ENCODE peak calls at places on chromosomes 5 and 9, in five cellular contexts. One of them, this sample, is unnamed.

GRCh38 chr5:55418994-55419991 is 111.5 kb downstream of the MTREX start:
- DNase-seq in PC-9: no peak
- DNase-seq in cardiac muscle cell: peak
- DNase-seq in SK-N-SH: no peak
- DNase-seq in AG04449: no peak
- DNase-seq in this sample: peak

GRCh38 chr5:179140293-179140692 is 80.1 kb downstream of the ZNF354C start:
- DNase-seq in SK-N-SH: no peak
- DNase-seq in AG04449: no peak
- DNase-seq in cardiac muscle cell: no peak
- DNase-seq in PC-9: no peak
- DNase-seq in this sample: no peak

GRCh38 chr9:112042769-112043168 is 132.3 kb downstream of the SUSD1 start:
- DNase-seq in PC-9: no peak
- DNase-seq in cardiac muscle cell: no peak
- DNase-seq in SK-N-SH: no peak
- DNase-seq in AG04449: no peak
- DNase-seq in this sample: no peak

GRCh38 chr5:122942164-122942914 is 94.2 kb downstream of the PPIC start:
- DNase-seq in SK-N-SH: no peak
- DNase-seq in cardiac muscle cell: no peak
- DNase-seq in AG04449: no peak
- DNase-seq in PC-9: no peak
- DNase-seq in this sample: peak

GRCh38 chr5:20262896-20263295 is 274.9 kb upstream of the CDH18 start:
- DNase-seq in cardiac muscle cell: no peak
- DNase-seq in PC-9: no peak
- DNase-seq in SK-N-SH: no peak
- DNase-seq in AG04449: no peak
- DNase-seq in this sample: no peak

GRCh38 chr9:125492719-125493118 is 214.3 kb downstream of the MAPKAP1 start:
- DNase-seq in PC-9: no peak
- DNase-seq in cardiac muscle cell: no peak
- DNase-seq in AG04449: no peak
- DNase-seq in SK-N-SH: no peak
- DNase-seq in this sample: no peak

GRCh38 chr9:108634164-108634563 is 221.6 kb downstream of the ACTL7B start:
- DNase-seq in PC-9: peak
- DNase-seq in AG04449: no peak
- DNase-seq in cardiac muscle cell: no peak
- DNase-seq in SK-N-SH: no peak
- DNase-seq in this sample: no peak

GRCh38 chr9:100108572-100108971 is 9.5 kb downstream of the INVS start:
- DNase-seq in cardiac muscle cell: no peak
- DNase-seq in AG04449: no peak
- DNase-seq in PC-9: no peak
- DNase-seq in SK-N-SH: no peak
- DNase-seq in this sample: no peak

GRCh38 chr5:172837640-172838039 is 3.6 kb downstream of the ERGIC1 start:
- DNase-seq in AG04449: no peak
- DNase-seq in SK-N-SH: no peak
- DNase-seq in cardiac muscle cell: no peak
- DNase-seq in PC-9: no peak
- DNase-seq in this sample: no peak

GRCh38 chr9:14296462-14296861 is 17.5 kb downstream of the NFIB start:
- DNase-seq in SK-N-SH: no peak
- DNase-seq in cardiac muscle cell: no peak
- DNase-seq in AG04449: no peak
- DNase-seq in PC-9: no peak
- DNase-seq in this sample: no peak

GRCh38 chr5:137627293-137627692 is 108.6 kb downstream of the KLHL3 start:
- DNase-seq in SK-N-SH: no peak
- DNase-seq in PC-9: peak
- DNase-seq in cardiac muscle cell: no peak
- DNase-seq in AG04449: no peak
- DNase-seq in this sample: no peak

GRCh38 chr5:54959673-54960418 is 25.5 kb downstream of the ESM1 start:
- DNase-seq in PC-9: no peak
- DNase-seq in AG04449: no peak
- DNase-seq in cardiac muscle cell: peak
- DNase-seq in SK-N-SH: no peak
- DNase-seq in this sample: no peak

DNA sequence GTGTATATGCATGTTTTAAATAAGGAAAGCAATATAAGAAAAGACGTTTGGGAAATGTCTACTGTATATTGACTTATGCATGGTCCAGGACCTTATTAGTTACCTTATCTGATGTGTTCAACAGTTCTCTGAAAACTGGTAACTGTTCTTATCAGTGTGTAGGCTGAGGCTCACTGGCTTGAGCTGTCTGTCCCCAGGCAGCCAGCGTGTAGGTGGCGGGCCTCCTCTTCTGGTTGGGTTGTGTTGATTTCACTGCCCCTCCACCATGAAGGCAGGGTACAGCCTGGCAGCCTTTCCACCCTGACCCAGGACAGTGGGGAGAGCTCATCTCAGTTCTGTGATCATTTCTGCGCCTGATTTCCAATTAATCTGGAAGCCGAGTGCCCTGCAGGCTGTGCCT is 38.7 kb upstream of the SEMA4D start:
- DNase-seq in cardiac muscle cell: no peak
- DNase-seq in SK-N-SH: peak
- DNase-seq in PC-9: no peak
- DNase-seq in AG04449: no peak
- DNase-seq in this sample: no peak
- TF ChIP-seq CTCF in cardiac muscle cell: no peak
- TF ChIP-seq CTCF in SK-N-SH: no peak
- TF ChIP-seq CTCF in PC-9: no peak
- TF ChIP-seq CTCF in AG04449: no peak
- TF ChIP-seq CTCF in this sample: no peak

GRCh38 chr9:6216951-6217350 is 1.3 kb downstream of the IL33 start:
- DNase-seq in SK-N-SH: no peak
- DNase-seq in AG04449: no peak
- DNase-seq in cardiac muscle cell: no peak
- DNase-seq in PC-9: no peak
- DNase-seq in this sample: no peak

GRCh38 chr9:6218099-6218502 is 2.5 kb downstream of the IL33 start:
- DNase-seq in SK-N-SH: no peak
- DNase-seq in AG04449: no peak
- DNase-seq in PC-9: peak
- DNase-seq in cardiac muscle cell: no peak
- DNase-seq in this sample: no peak

GRCh38 chr9:6216002-6216401 is 395 bp downstream of the IL33 start:
- DNase-seq in AG04449: no peak
- DNase-seq in cardiac muscle cell: no peak
- DNase-seq in PC-9: no peak
- DNase-seq in SK-N-SH: no peak
- DNase-seq in this sample: no peak

GRCh38 chr9:6219040-6219439 is 3.4 kb downstream of the IL33 start:
- DNase-seq in SK-N-SH: no peak
- DNase-seq in cardiac muscle cell: no peak
- DNase-seq in AG04449: no peak
- DNase-seq in PC-9: no peak
- DNase-seq in this sample: no peak

GRCh38 chr9:6219981-6220380 is 4.4 kb downstream of the IL33 start:
- DNase-seq in AG04449: no peak
- DNase-seq in SK-N-SH: no peak
- DNase-seq in PC-9: no peak
- DNase-seq in cardiac muscle cell: no peak
- DNase-seq in this sample: no peak
- H3K4me3 ChIP-seq in AG04449: no peak
- H3K4me3 ChIP-seq in SK-N-SH: no peak
- H3K4me3 ChIP-seq in PC-9: no peak
- H3K4me3 ChIP-seq in cardiac muscle cell: no peak
- H3K4me3 ChIP-seq in this sample: no peak

GRCh38 chr5:145680169-145680568 is 155.0 kb downstream of the PRELID2 start:
- DNase-seq in PC-9: no peak
- DNase-seq in AG04449: no peak
- DNase-seq in cardiac muscle cell: no peak
- DNase-seq in SK-N-SH: no peak
- DNase-seq in this sample: no peak

GRCh38 chr5:145680744-145681143 is 154.4 kb downstream of the PRELID2 start:
- DNase-seq in PC-9: no peak
- DNase-seq in AG04449: no peak
- DNase-seq in SK-N-SH: no peak
- DNase-seq in cardiac muscle cell: no peak
- DNase-seq in this sample: no peak

GRCh38 chr5:145682197-145682895 is 152.8 kb downstream of the PRELID2 start:
- DNase-seq in PC-9: no peak
- DNase-seq in AG04449: no peak
- DNase-seq in cardiac muscle cell: no peak
- DNase-seq in SK-N-SH: no peak
- DNase-seq in this sample: no peak

GRCh38 chr5:145681216-145681615 is 153.9 kb downstream of the PRELID2 start:
- DNase-seq in cardiac muscle cell: no peak
- DNase-seq in AG04449: no peak
- DNase-seq in SK-N-SH: no peak
- DNase-seq in PC-9: peak
- DNase-seq in this sample: no peak

GRCh38 chr5:145681686-145682085 is 153.5 kb downstream of the PRELID2 start:
- DNase-seq in SK-N-SH: peak
- DNase-seq in PC-9: peak
- DNase-seq in AG04449: no peak
- DNase-seq in cardiac muscle cell: peak
- DNase-seq in this sample: peak
- TF ChIP-seq CTCF in SK-N-SH: peak
- TF ChIP-seq CTCF in PC-9: peak
- TF ChIP-seq CTCF in AG04449: peak
- TF ChIP-seq CTCF in cardiac muscle cell: peak
- TF ChIP-seq CTCF in this sample: peak

GRCh38 chr9:134216449-134216951 is 52.1 kb upstream of the RNU6ATAC start:
- DNase-seq in SK-N-SH: peak
- DNase-seq in cardiac muscle cell: no peak
- DNase-seq in AG04449: no peak
- DNase-seq in PC-9: no peak
- DNase-seq in this sample: no peak
- H3K4me3 ChIP-seq in SK-N-SH: no peak
- H3K4me3 ChIP-seq in cardiac muscle cell: no peak
- H3K4me3 ChIP-seq in AG04449: no peak
- H3K4me3 ChIP-seq in PC-9: no peak
- H3K4me3 ChIP-seq in this sample: no peak

DNA sequence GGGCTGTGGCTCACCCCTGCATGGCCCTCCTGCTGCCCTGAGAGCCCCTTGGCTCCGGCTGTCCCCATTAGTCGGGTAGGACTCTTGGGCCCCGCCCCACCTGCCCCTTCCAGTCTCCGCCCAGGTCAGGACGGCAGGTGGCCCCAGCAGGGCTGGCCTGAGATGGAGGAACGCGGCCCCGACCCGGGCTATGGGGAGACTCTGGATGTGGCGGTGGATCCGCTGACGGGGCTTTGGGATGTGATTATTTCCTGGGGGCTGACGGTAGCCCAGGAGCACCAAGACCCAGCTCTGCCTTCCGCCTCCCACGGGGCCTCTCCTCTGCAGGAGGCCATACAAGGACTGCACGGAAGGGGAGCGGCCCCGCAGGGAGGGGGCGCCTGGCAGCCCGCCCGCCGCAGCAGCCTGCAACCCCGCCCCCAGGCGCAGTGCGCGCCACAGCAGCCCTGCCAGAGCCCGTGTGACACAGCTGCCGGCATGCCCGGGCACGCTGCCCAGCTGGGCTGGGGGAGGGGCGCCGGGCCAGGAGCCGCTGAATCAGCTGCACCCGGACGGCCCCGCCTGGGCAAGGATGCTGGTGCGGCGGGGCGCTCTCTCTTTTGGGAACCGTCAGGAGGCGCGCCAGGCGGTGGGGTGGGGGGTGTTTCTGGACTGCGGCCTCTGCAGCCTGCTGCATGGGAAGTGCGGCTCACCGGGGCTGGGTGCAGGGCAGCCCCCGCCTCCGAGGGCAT is 9.2 kb downstream of the TMEM250 start:
- DNase-seq in SK-N-SH: peak
- DNase-seq in cardiac muscle cell: peak
- DNase-seq in PC-9: peak
- DNase-seq in AG04449: peak
- DNase-seq in this sample: peak
- TF ChIP-seq CTCF in SK-N-SH: no peak
- TF ChIP-seq CTCF in cardiac muscle cell: peak
- TF ChIP-seq CTCF in PC-9: no peak
- TF ChIP-seq CTCF in AG04449: peak
- TF ChIP-seq CTCF in this sample: peak

DNA sequence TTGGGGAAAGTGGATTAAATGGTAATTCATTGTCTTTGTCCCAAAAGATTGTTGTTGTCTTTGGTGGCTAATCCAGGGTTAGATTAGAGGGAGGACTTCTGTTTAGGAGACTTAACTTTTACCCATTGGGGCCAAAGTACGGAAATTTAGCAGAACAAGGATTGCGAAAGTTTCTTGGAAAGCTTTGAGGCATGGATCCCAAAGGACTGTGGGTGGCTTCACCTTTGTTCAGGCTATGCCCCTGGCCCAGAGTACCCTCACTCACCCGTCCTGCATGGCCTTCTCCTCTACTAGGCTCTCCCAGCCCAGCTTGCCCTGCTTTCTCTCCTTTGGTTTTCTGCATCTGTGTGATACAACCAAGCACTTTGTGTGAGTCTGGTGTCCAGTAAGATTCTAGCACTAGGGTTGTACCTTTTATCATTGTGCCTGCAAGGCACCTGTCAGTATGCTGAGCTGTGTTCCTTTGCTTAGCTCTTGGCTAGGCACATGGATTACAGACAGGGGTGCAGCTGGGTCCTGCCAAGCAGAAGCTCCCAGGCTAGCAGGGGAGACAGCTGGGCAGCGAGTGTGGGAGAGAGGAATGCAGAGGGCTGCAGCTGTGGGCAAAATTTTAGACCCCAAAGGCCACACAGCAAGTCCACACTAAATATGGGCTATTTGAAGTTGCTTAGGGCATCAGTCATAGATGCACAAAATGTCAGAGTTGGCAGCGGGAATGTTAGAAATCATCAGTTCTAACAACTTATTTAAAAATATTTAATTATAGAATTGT is 3.2 kb downstream of the PPARGC1B start:
- DNase-seq in AG04449: no peak
- DNase-seq in cardiac muscle cell: no peak
- DNase-seq in PC-9: no peak
- DNase-seq in SK-N-SH: no peak
- DNase-seq in this sample: no peak
- H3K4me3 ChIP-seq in AG04449: no peak
- H3K4me3 ChIP-seq in cardiac muscle cell: no peak
- H3K4me3 ChIP-seq in PC-9: no peak
- H3K4me3 ChIP-seq in SK-N-SH: no peak
- H3K4me3 ChIP-seq in this sample: no peak

DNA sequence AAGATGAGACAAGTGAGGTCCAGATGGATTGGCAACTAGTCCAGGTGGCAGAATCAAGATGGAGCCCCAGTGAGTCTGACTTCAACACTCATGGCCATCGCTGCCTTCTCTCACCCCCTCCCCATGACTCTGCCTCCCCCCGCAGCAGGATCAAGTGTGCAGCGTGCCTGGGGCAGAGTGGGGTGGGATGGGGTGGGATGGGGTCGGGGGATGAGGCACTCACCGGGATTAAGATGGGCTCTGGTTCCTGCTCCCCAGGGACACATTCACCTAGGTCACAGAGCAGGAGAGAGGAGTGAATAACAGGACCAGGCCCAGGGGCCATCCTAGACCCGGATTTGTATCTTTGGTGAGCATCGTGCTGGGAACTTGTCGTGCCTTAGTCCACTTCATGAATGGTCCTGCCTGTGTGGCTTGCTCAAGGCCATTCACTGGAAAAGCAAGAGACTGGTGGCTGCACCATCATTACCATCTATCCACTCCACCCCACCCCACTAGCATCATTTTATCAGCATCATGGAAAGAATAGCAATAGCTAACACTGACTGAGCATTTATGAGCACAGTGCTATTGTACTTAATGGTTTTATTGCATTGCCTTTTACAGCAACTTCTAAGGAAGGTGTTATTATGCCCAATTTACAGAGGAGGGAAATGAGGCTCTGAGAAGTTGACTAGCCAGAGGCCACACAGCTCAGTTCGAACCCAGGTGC is 8.5 kb downstream of the AMBP start:
- DNase-seq in SK-N-SH: no peak
- DNase-seq in PC-9: no peak
- DNase-seq in AG04449: no peak
- DNase-seq in cardiac muscle cell: no peak
- DNase-seq in this sample: no peak
- TF ChIP-seq CTCF in SK-N-SH: no peak
- TF ChIP-seq CTCF in PC-9: no peak
- TF ChIP-seq CTCF in AG04449: no peak
- TF ChIP-seq CTCF in cardiac muscle cell: no peak
- TF ChIP-seq CTCF in this sample: no peak